ENCODE peak calls at places on chromosome 7, in five cellular contexts. N, P, M, K and Y are unnamed samples.

GRCh38 chr7:30618080-30618676 is 23.5 kb downstream of the GARS1 start:
- DNase-seq in N (no peak), P (no peak), M (no peak), K (no peak), Y (no peak)

GRCh38 chr7:98378210-98378819 is 22.6 kb downstream of the BAIAP2L1 start:
- DNase-seq in N (no peak), P (no peak), M (no peak), K (no peak), Y (no peak)

GRCh38 chr7:125984795-125985194 is 1055.2 kb upstream of the POT1 start:
- DNase-seq in N (no peak), P (no peak), M (no peak), K (no peak), Y (no peak)

GRCh38 chr7:139673230-139673629 is 104.6 kb downstream of the HIPK2 start:
- DNase-seq in N (no peak), P (no peak), M (no peak), K (no peak), Y (no peak)

GRCh38 chr7:82050792-82051191 is 280.9 kb upstream of the HGF start:
- DNase-seq in N (no peak), P (no peak), M (no peak), K (no peak), Y (no peak)

GRCh38 chr7:77734590-77735421 is 38.5 kb downstream of the RSBN1L start:
- DNase-seq in N (no peak), P (no peak), M (no peak), K (no peak), Y (no peak)

GRCh38 chr7:6012355-6013104 is 3.5 kb downstream of the AIMP2 start:
- DNase-seq in N (no peak), P (no peak), M (no peak), K (no peak), Y (no peak)

GRCh38 chr7:45407730-45408406 is 166.3 kb upstream of the ADCY1 start:
- DNase-seq in N (no peak), P (no peak), M (no peak), K (no peak), Y (no peak)

GRCh38 chr7:121005996-121006565 is 17.6 kb downstream of the CPED1 start:
- DNase-seq in N (no peak), P (no peak), M (no peak), K (no peak), Y (no peak)

GRCh38 chr7:20542594-20542993 is 72.9 kb upstream of the ABCB5 start:
- DNase-seq in N (no peak), P (no peak), M (no peak), K (no peak), Y (no peak)

GRCh38 chr7:22942191-22942590 is 71.7 kb downstream of the HYCC1 start:
- DNase-seq in N (no peak), P (no peak), M (no peak), K (no peak), Y (no peak)

GRCh38 chr7:32072397-32072796 is 2.2 kb upstream of the PDE1C start:
- DNase-seq in N (no peak), P (no peak), M (no peak), K (no peak), Y (no peak)

GRCh38 chr7:127208351-127208750 is 44.4 kb downstream of the GRM8 start:
- DNase-seq in N (no peak), P (no peak), M (no peak), K (no peak), Y (no peak)

GRCh38 chr7:136026209-136026608 is 49.0 kb upstream of the MTPN start:
- DNase-seq in N (no peak), P (no peak), M (no peak), K (no peak), Y (no peak)

GRCh38 chr7:33733865-33734650 is 171.3 kb upstream of the BMPER start:
- DNase-seq in N (no peak), P (no peak), M (peak; percentile 51), K (no peak), Y (no peak)

GRCh38 chr7:33845991-33846509 is 59.3 kb upstream of the BMPER start:
- DNase-seq in N (no peak), P (no peak), M (no peak), K (no peak), Y (no peak)

GRCh38 chr7:154416714-154417113 is 364.5 kb downstream of the DPP6 start:
- DNase-seq in N (no peak), P (no peak), M (no peak), K (no peak), Y (no peak)

GRCh38 chr7:158323741-158324396 is 263.8 kb downstream of the PTPRN2 start:
- DNase-seq in N (no peak), P (no peak), M (no peak), K (no peak), Y (peak; percentile 72)

GRCh38 chr7:2274666-2275065 is 32.6 kb downstream of the NUDT1 start:
- DNase-seq in N (no peak), P (no peak), M (no peak), K (no peak), Y (no peak)

GRCh38 chr7:50303894-50304157 is 690 bp upstream of the IKZF1 start:
- DNase-seq in N (no peak), P (no peak), M (no peak), K (no peak), Y (no peak)

GRCh38 chr7:17279081-17279480 is 19.4 kb upstream of the AHR start:
- DNase-seq in N (no peak), P (no peak), M (no peak), K (no peak), Y (no peak)

GRCh38 chr7:142914121-142914520 is 19.4 kb downstream of the TRPV5 start:
- DNase-seq in N (no peak), P (no peak), M (no peak), K (no peak), Y (no peak)

DNA sequence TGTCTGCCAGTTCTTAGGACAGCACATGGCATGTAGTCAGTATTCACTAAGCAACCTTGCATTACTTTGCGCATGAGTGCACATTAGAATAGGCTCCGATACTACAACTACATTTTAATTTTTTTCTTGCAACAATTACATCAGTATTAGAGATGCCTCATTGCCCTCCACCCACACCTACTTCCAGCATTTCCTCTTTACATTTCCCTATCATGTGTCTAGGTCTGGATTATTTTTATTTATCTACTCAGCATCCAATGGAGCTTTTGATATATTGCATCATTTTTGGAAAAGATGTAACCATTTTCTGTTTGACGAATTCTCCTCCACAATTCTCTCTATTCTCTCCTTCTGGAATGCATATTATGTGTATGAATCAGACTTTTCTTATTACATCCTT is 258.2 kb upstream of the GLI3 start:
- DNase-seq in N (no peak), P (no peak), M (no peak), K (no peak), Y (no peak)
- TF ChIP-seq CTCF in N (no peak), P (no peak), M (no peak), K (no peak), Y (no peak)

DNA sequence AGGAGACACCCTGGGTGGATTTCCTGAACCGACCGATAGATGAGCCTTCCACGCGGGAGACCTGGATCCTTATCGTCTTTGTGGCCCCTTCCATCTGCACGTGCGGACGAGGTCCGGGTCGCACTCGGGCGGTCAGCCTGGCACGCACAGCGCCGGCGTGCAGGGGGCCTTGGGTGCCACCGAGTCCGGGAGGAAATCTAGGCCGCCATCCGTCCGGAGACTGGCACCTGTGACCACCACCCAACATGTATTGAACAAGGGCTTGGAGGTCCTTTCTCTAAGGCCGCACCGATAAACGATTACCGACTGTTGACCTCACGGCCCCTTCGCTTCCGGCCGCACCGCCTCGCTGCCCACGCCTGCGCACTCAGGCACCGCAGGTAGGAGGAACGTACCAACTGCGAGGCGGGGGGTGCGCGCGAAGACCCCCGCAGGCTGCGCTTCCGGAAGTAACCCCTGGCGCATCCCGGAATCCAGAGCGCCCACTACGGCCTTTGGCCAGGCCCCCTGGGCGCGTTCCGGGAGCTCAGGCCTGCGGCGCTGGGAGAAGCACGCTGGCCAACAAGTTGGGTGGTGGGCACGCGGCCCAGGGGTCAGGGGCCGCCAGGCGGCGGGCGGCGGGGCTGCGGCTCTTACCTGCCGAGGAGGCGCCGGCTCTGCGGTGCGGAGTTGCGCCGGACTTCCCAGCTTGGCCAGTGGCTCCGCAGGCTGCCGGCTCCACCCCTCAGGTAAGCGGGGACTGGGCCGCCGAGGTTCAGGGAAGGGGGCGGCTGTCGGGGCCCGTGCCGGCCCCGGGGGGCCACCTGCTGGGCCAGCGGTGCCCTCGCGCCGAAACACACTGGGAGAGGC is at the start of the genes ACTR3C and LRRC61:
- DNase-seq in N (peak; percentile 73), P (no peak), M (peak; percentile 59), K (no peak), Y (no peak)
- TF ChIP-seq CTCF in N (peak; percentile 45), P (no peak), M (peak; percentile 10), K (no peak), Y (no peak)

GRCh38 chr7:106959753-106960152 is 84.8 kb upstream of the PRKAR2B start:
- DNase-seq in N (no peak), P (no peak), M (no peak), K (no peak), Y (no peak)
- TF ChIP-seq CTCF in N (peak; percentile 50), P (no peak), M (no peak), K (no peak), Y (no peak)

GRCh38 chr7:28065308-28065707 is 115.3 kb downstream of the JAZF1 start:
- DNase-seq in N (no peak), P (no peak), M (no peak), K (no peak), Y (no peak)

GRCh38 chr7:28065721-28066285 is 114.8 kb downstream of the JAZF1 start:
- DNase-seq in N (no peak), P (no peak), M (no peak), K (no peak), Y (no peak)

GRCh38 chr7:28060371-28060950 is 120.1 kb downstream of the JAZF1 start:
- DNase-seq in N (no peak), P (no peak), M (no peak), K (no peak), Y (no peak)

GRCh38 chr7:28061824-28062196 is 118.8 kb downstream of the JAZF1 start:
- DNase-seq in N (no peak), P (no peak), M (no peak), K (no peak), Y (no peak)

GRCh38 chr7:28062197-28062988 is 118.2 kb downstream of the JAZF1 start:
- DNase-seq in N (no peak), P (peak; percentile 27), M (peak; percentile 83), K (no peak), Y (no peak)
- TF ChIP-seq CTCF in N (peak; percentile 74), P (peak; percentile 48), M (peak; percentile 72), K (peak; percentile 49), Y (peak; percentile 67)

DNA sequence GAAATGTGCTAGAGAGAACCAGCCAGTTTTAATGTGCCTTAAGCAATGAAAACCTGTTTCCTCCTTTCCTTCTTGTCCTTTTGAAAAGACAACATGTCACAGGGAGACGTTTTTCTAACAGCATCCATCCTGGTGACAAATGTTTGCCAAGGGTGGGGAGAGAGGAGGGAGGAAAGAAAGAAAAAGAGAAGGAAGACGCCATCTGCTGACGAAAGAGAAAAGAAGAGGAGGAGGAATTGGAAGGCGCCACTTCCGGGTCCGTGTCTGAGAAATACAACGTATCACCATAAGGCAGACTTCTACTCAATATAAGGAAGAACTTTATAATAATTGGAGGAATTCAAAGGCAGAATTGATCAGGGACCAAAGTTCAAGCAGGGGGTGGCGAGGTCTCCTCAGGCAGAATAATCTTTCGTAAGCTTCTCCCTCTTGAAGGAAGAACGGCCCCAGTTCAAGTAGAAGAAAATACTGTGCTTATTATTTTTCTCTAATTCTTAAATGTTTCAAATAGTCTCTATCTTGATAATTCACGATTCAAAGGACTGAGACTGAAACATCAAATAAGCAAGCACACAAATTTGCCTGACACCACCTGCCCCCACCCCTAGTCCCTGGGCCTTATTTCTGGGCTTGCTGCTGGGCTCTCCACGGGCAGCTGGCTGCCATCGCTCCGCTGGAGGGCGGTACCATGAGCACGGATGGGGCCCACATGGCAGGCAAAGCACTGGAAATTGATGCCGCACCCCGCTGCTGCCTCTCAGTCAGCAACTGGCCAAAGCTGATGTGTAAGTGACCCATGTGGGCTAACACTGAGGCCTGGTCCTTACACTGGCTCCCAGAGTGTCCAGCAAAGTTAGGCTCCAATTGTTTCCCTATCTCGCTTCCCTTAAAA is 273.7 kb upstream of the KLF14 start:
- DNase-seq in N (no peak), P (peak; percentile 85), M (peak; percentile 64), K (no peak), Y (no peak)
- TF ChIP-seq CTCF in N (peak; percentile 73), P (no peak), M (peak; percentile 45), K (peak; percentile 73), Y (peak; percentile 72)